ENCODE peak calls at places on chromosomes 3 and 15, in four cellular contexts. One of them, this sample, is unnamed.

GRCh38 chr15:27983496-27983895 is 115.6 kb downstream of the OCA2 start:
- DNase-seq in H1: no peak
- DNase-seq in K562: no peak
- DNase-seq in HepG2: no peak
- DNase-seq in this sample: no peak

GRCh38 chr15:72201346-72202029 is 3.9 kb upstream of the GRAMD2A start:
- DNase-seq in H1: no peak
- DNase-seq in K562: no peak
- DNase-seq in HepG2: no peak
- DNase-seq in this sample: no peak

GRCh38 chr3:156670652-156671051 is 3.7 kb upstream of the TIPARP start:
- DNase-seq in H1: no peak
- DNase-seq in K562: no peak
- DNase-seq in HepG2: no peak
- DNase-seq in this sample: no peak

GRCh38 chr15:22873204-22873701 is 34.8 kb downstream of the NIPA2 start:
- DNase-seq in HepG2: no peak
- DNase-seq in H1: no peak
- DNase-seq in K562: no peak
- DNase-seq in this sample: no peak

GRCh38 chr15:91853968-91854943 is 748 bp downstream of the SLCO3A1 start:
- DNase-seq in K562: no peak
- DNase-seq in H1: no peak
- DNase-seq in HepG2: no peak
- DNase-seq in this sample: peak; percentile 45

GRCh38 chr15:92845109-92845508 is 55.0 kb upstream of the CHD2 start:
- DNase-seq in HepG2: peak; percentile 28
- DNase-seq in H1: no peak
- DNase-seq in K562: no peak
- DNase-seq in this sample: peak; percentile 72

GRCh38 chr15:86229306-86229705 is 149.6 kb downstream of the AGBL1 start:
- DNase-seq in K562: no peak
- DNase-seq in H1: no peak
- DNase-seq in HepG2: no peak
- DNase-seq in this sample: no peak

GRCh38 chr3:99700637-99701268 is 62.4 kb downstream of the COL8A1 start:
- DNase-seq in K562: no peak
- DNase-seq in HepG2: peak; percentile 8
- DNase-seq in H1: no peak
- DNase-seq in this sample: no peak

GRCh38 chr15:79602731-79603130 is 170.6 kb downstream of the MINAR1 start:
- DNase-seq in HepG2: no peak
- DNase-seq in H1: no peak
- DNase-seq in K562: no peak
- DNase-seq in this sample: no peak

GRCh38 chr3:15315003-15315402 is 17.4 kb downstream of the SH3BP5 start:
- DNase-seq in H1: no peak
- DNase-seq in K562: no peak
- DNase-seq in HepG2: no peak
- DNase-seq in this sample: no peak
- TF ChIP-seq USF2 in H1: no peak
- TF ChIP-seq USF2 in K562: no peak
- TF ChIP-seq USF2 in HepG2: no peak
- TF ChIP-seq USF2 in this sample: no peak

GRCh38 chr3:188913084-188913483 is 258.7 kb upstream of the TPRG1 start:
- DNase-seq in HepG2: no peak
- DNase-seq in K562: no peak
- DNase-seq in H1: no peak
- DNase-seq in this sample: no peak
- TF ChIP-seq MAFK in HepG2: no peak
- TF ChIP-seq MAFK in K562: no peak
- TF ChIP-seq MAFK in H1: no peak
- TF ChIP-seq MAFK in this sample: no peak

GRCh38 chr3:40366203-40367162 is 20.5 kb upstream of the ENTPD3 start:
- DNase-seq in H1: no peak
- DNase-seq in HepG2: no peak
- DNase-seq in K562: peak; percentile 62
- DNase-seq in this sample: no peak
- TF ChIP-seq JUN in H1: no peak
- TF ChIP-seq JUN in HepG2: no peak
- TF ChIP-seq JUN in K562: no peak
- TF ChIP-seq JUN in this sample: no peak

DNA sequence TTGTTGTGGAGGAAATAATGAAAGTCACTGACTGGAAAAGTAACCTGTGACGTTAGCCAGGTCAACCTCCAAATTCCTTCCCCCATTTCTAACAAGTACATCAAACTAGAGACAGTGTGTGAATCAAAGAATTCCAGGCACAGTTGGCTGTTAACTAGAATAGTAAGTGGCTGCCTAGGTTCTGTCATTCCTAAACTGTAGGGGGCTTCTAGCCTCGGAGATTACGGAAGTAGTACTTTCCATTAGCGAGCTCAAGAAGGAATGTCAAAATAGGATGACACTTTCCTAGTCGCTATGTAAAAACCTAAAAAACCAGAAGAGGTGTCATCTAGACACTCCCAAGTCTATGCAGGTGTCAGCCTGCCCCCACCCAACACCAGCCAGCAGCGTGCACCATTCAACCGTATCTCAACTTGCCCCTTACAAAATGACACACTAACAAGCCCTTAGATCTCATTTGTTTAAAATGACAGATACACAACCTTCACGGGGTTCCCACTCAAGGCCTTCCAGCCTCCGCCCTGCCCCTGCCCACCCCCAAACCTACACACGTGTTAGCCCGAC is 910 bp downstream of the INO80 start:
- DNase-seq in HepG2: peak; percentile 58
- DNase-seq in K562: peak; percentile 28
- DNase-seq in H1: no peak
- DNase-seq in this sample: no peak
- TF ChIP-seq USF2 in HepG2: no peak
- TF ChIP-seq USF2 in K562: no peak
- TF ChIP-seq USF2 in H1: no peak
- TF ChIP-seq USF2 in this sample: no peak

DNA sequence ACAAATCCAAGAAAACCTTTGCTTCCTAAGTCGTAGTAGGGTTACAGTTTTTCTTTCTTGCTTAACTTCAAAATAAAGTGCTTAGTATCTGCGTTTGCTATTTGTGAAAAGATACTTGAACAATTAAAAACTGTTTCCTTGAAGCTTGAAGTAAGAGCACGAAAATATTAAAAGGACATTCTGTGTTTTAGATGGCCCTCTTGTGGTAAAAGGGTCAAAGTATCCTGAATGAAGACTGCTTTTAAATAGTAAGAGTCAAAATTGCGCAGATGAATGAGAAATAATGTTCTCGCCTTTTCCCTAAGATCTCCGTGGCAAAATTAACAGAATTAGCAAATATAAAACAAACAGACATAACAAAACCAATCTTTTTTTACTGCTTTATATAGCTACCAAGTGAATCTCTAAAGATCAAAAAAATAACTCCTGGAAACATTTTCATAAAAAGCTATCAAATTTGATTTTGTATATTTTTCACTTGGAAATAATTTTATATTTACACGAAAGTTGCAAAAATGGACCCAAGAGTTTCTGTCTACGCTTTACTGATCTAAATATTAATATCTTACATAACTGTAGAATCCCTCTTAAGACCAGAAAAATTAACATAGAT is 175.4 kb downstream of the MBNL1 start:
- DNase-seq in K562: peak; percentile 10
- DNase-seq in H1: no peak
- DNase-seq in HepG2: peak; percentile 42
- DNase-seq in this sample: peak; percentile 7
- TF ChIP-seq MAFK in K562: no peak
- TF ChIP-seq MAFK in H1: no peak
- TF ChIP-seq MAFK in HepG2: no peak
- TF ChIP-seq MAFK in this sample: no peak

DNA sequence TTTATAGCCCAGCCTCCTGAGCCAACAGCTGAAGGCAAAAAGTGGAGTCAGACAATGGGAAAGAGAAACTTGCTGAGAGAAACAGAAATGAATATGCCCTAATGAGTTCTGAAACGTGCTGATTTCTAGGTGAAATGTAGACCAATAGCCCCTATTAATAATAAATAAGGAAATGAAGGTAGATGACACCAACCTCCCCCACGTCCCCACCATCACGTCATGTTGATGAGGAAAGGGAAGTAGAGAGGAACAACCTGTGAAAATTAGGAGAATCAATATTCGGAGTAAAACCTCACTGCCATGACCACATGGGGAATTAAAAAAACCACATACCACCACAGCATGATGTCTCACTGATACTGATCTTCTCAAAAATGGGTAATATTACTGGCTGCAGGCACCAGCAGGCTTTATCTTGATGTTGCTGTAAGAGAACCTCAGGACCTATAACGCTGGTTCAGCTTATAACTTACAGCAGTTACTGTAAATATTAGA is 64.0 kb downstream of the KAT2B start:
- DNase-seq in HepG2: no peak
- DNase-seq in K562: no peak
- DNase-seq in H1: no peak
- DNase-seq in this sample: no peak
- TF ChIP-seq JUN in HepG2: no peak
- TF ChIP-seq JUN in K562: no peak
- TF ChIP-seq JUN in H1: no peak
- TF ChIP-seq JUN in this sample: no peak

GRCh38 chr3:73622135-73622534 is 2.6 kb downstream of the PDZRN3 start:
- DNase-seq in K562: no peak
- DNase-seq in HepG2: peak; percentile 3
- DNase-seq in H1: no peak
- DNase-seq in this sample: no peak

GRCh38 chr3:73623316-73623715 is 1.4 kb downstream of the PDZRN3 start:
- DNase-seq in K562: no peak
- DNase-seq in HepG2: no peak
- DNase-seq in H1: no peak
- DNase-seq in this sample: no peak

GRCh38 chr3:73624363-73625123 is at the start of gene PDZRN3:
- DNase-seq in K562: no peak
- DNase-seq in HepG2: no peak
- DNase-seq in H1: peak; percentile 34
- DNase-seq in this sample: no peak

GRCh38 chr3:73623996-73624362 is 762 bp downstream of the PDZRN3 start:
- DNase-seq in H1: peak; percentile 57
- DNase-seq in K562: no peak
- DNase-seq in HepG2: no peak
- DNase-seq in this sample: no peak

DNA sequence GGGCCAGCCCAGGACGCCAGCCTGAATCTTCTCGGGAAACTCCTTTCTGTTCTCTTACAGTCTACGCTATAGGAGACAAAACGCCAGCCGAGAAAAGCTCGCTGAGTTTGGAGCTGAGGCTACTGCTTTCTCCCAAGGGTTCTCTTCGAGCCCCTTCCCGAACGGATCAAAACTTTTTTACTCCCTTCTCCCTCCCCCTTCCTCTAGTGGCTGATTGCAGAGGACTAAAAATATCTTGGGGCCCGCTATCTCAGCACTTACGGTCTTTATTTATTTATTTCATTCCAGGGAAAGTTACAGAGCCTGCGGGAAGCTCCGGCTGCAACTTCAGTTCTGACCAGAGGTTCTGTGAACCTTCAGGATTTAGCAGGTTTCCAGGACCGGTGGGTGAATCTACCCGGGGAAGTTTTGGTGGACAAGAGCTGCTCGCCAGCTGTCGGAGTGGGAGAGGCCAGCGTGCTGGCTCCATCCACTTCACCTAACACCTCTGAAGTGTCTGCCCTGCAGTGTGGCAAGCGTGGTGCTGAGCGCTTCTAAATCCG is 454 bp upstream of the PDZRN3 start:
- DNase-seq in HepG2: no peak
- DNase-seq in H1: peak; percentile 9
- DNase-seq in K562: no peak
- DNase-seq in this sample: no peak
- TF ChIP-seq USF2 in HepG2: no peak
- TF ChIP-seq USF2 in H1: no peak
- TF ChIP-seq USF2 in K562: no peak
- TF ChIP-seq USF2 in this sample: no peak

GRCh38 chr3:188686319-188686718 is 485.5 kb upstream of the TPRG1 start:
- DNase-seq in K562: no peak
- DNase-seq in HepG2: no peak
- DNase-seq in H1: no peak
- DNase-seq in this sample: no peak

GRCh38 chr3:188680189-188680588 is 491.6 kb upstream of the TPRG1 start:
- DNase-seq in K562: no peak
- DNase-seq in H1: no peak
- DNase-seq in HepG2: no peak
- DNase-seq in this sample: no peak

GRCh38 chr3:188685789-188686188 is 486.0 kb upstream of the TPRG1 start:
- DNase-seq in H1: no peak
- DNase-seq in K562: no peak
- DNase-seq in HepG2: no peak
- DNase-seq in this sample: no peak

GRCh38 chr3:188682316-188682715 is 489.5 kb upstream of the TPRG1 start:
- DNase-seq in K562: no peak
- DNase-seq in H1: no peak
- DNase-seq in HepG2: no peak
- DNase-seq in this sample: no peak

DNA sequence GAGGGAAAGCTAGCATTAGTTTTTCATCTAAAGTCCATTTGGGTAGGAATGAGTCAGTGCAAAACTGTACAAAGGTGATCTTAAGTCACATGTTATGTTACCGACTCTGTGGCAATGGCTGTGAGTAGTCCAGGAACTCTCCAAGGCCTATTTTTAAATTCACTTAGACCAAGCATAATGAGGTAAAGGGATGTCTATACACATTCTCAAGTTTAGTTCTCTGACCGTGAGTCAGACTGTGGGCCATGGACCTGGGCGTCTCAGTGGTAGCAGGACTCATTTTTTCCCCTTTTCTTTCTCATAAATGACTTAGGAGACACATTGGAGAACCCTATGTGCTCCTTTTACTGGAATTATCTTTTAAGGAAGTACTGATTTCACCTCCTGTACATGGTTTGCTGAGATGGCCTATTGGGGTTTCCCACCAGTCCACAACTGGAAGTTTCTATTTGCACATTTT is 488.7 kb upstream of the TPRG1 start:
- DNase-seq in H1: no peak
- DNase-seq in HepG2: peak; percentile 6
- DNase-seq in K562: no peak
- DNase-seq in this sample: no peak
- TF ChIP-seq MAFK in H1: no peak
- TF ChIP-seq MAFK in HepG2: no peak
- TF ChIP-seq MAFK in K562: no peak
- TF ChIP-seq MAFK in this sample: no peak

DNA sequence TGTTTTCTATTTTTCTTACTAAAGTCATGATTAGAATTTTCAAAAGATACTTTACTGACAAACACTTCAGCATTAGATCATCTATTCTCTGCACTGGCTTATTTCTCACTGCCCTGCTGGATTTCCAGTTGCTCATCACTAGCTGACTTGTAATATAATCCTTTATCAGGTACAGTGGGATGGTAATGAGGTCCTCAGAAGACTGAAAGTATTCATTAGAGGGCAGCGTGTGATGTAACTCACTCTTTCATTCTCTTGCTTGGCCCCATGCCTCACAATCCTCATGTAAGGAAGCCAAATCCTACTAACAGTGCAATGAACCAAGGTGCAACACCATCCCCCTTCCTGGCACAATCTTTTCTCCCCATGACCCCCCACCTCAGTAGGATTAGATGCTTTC is 289.9 kb downstream of the CTNNB1 start:
- DNase-seq in K562: no peak
- DNase-seq in HepG2: no peak
- DNase-seq in H1: no peak
- DNase-seq in this sample: no peak
- TF ChIP-seq JUN in K562: no peak
- TF ChIP-seq JUN in HepG2: no peak
- TF ChIP-seq JUN in H1: no peak
- TF ChIP-seq JUN in this sample: no peak

GRCh38 chr15:99863527-99864198 is 130.4 kb upstream of the LYSMD4 start:
- DNase-seq in K562: no peak
- DNase-seq in HepG2: peak; percentile 43
- DNase-seq in H1: no peak
- DNase-seq in this sample: no peak
- TF ChIP-seq USF2 in K562: no peak
- TF ChIP-seq USF2 in HepG2: no peak
- TF ChIP-seq USF2 in H1: no peak
- TF ChIP-seq USF2 in this sample: no peak